ENCODE peak calls at places on chromosomes 4 and X, in eight cellular contexts. C is H9; Z is frontal cortex; O is activated CD4-positive, alpha-beta memory T cell treated with anti-CD3 and anti-CD28 coated beads for 36 hours; H is amniotic stem cell; S is epithelial cell of esophagus; T is endothelial cell; Q is glutamatergic neuron. Y is an unnamed sample.

GRCh38 chr4:183242291-183242690 is 77.8 kb downstream of the CLDN22 start:
- DNase-seq in C (no peak), Z (no peak), O (no peak), H (no peak), S (no peak), T (no peak), Q (no peak), Y (no peak)

GRCh38 chr4:166174717-166175510 is 301.9 kb downstream of the TLL1 start:
- DNase-seq in C (no peak), Z (no peak), O (no peak), H (peak; percentile 0), S (peak; percentile 61), T (no peak), Q (no peak), Y (no peak)

GRCh38 chr4:176631611-176632010 is 161.1 kb downstream of the VEGFC start:
- DNase-seq in C (no peak), Z (no peak), O (no peak), H (no peak), S (no peak), T (no peak), Q (no peak), Y (no peak)

GRCh38 chr4:93657527-93657926 is 171.0 kb upstream of the ATOH1 start:
- DNase-seq in C (no peak), Z (no peak), O (no peak), H (no peak), S (no peak), T (no peak), Q (no peak), Y (no peak)

GRCh38 chrX:1531106-1531890 is 5.7 kb downstream of the P2RY8 start:
- DNase-seq in C (no peak), Z (no peak), O (peak; percentile 80), H (no peak), S (no peak), T (no peak), Q (no peak), Y (no peak)

GRCh38 chr4:158125325-158125724 is 47.5 kb downstream of the GASK1B start:
- DNase-seq in C (no peak), Z (no peak), O (no peak), H (no peak), S (no peak), T (no peak), Q (no peak), Y (no peak)

GRCh38 chr4:40265910-40266274 is 69.1 kb downstream of the RHOH start:
- DNase-seq in C (no peak), Z (no peak), O (no peak), H (no peak), S (no peak), T (no peak), Q (no peak), Y (no peak)

GRCh38 chrX:118560380-118560932 is 64.8 kb downstream of the DOCK11 start:
- DNase-seq in C (no peak), Z (no peak), O (no peak), H (no peak), S (no peak), T (no peak), Q (no peak), Y (no peak)

GRCh38 chrX:31213941-31214340 is 142.1 kb upstream of the FTHL17 start:
- DNase-seq in C (no peak), Z (no peak), O (peak; percentile 13), H (no peak), S (peak; percentile 43), T (peak; percentile 5), Q (no peak), Y (peak; percentile 16)

GRCh38 chr4:108048997-108049396 is 59.3 kb downstream of the HADH start:
- DNase-seq in C (no peak), Z (no peak), O (no peak), H (no peak), S (no peak), T (no peak), Q (no peak), Y (no peak)

GRCh38 chr4:160947653-160948052 is 1216.1 kb downstream of the FSTL5 start:
- DNase-seq in C (no peak), Z (no peak), O (no peak), H (no peak), S (no peak), T (no peak), Q (no peak), Y (no peak)

GRCh38 chr4:42615131-42615776 is 41.7 kb downstream of the ATP8A1 start:
- DNase-seq in C (no peak), Z (no peak), O (no peak), H (no peak), S (no peak), T (no peak), Q (no peak), Y (no peak)

GRCh38 chr4:7353046-7353790 is 81.5 kb downstream of the PSAPL1 start:
- DNase-seq in C (no peak), Z (no peak), O (no peak), H (no peak), S (no peak), T (no peak), Q (no peak), Y (no peak)

GRCh38 chr4:74284074-74284473 is 24.2 kb upstream of the EPGN start:
- DNase-seq in C (no peak), Z (no peak), O (no peak), H (peak; percentile 19), S (peak; percentile 54), T (no peak), Q (no peak), Y (no peak)

GRCh38 chrX:50627696-50628095 is 157.1 kb upstream of the DGKK start:
- DNase-seq in C (no peak), Z (no peak), O (no peak), H (no peak), S (no peak), T (no peak), Q (no peak), Y (no peak)

GRCh38 chr4:16077786-16078185 is 6.0 kb downstream of the PROM1 start:
- DNase-seq in C (no peak), Z (no peak), O (no peak), H (no peak), S (no peak), T (no peak), Q (no peak), Y (peak; percentile 85)

Y was measured in WERI-Rb-1.